ENCODE peak calls at places on chromosomes 2 and 18, in six cellular contexts. G, X, T, Q, O and L are unnamed samples.

GRCh38 chr18:48263913-48264506 is 145.2 kb downstream of the ZBTB7C start:
- DNase-seq in X (no peak), T (no peak), O (no peak), G (no peak), Q (no peak), L (no peak)

GRCh38 chr2:33158482-33159003 is 211.8 kb downstream of the LTBP1 start:
- DNase-seq in Q (no peak), X (no peak), T (no peak), G (no peak), O (peak; percentile 95), L (no peak)

GRCh38 chr2:37080674-37081073 is 3.5 kb downstream of the HEATR5B start:
- DNase-seq in G (no peak), X (no peak), T (no peak), Q (no peak), O (no peak), L (no peak)

GRCh38 chr2:10264506-10265327 is 38.0 kb upstream of the HPCAL1 start:
- DNase-seq in Q (no peak), G (no peak), O (no peak), X (no peak), T (peak; percentile 29), L (no peak)

GRCh38 chr18:53745228-53745967 is 479.1 kb downstream of the MBD2 start:
- DNase-seq in Q (no peak), X (no peak), O (no peak), T (no peak), G (no peak), L (no peak)

GRCh38 chr2:190791983-190792575 is 88.5 kb upstream of the GLS start:
- DNase-seq in O (peak; percentile 26), X (no peak), T (no peak), G (no peak), Q (no peak), L (no peak)

GRCh38 chr2:236548179-236548918 is 21.3 kb upstream of the ACKR3 start:
- DNase-seq in Q (no peak), T (no peak), G (no peak), X (no peak), O (no peak), L (no peak)

GRCh38 chr2:46460241-46460921 is 19.0 kb upstream of the TMEM247 start:
- DNase-seq in T (no peak), X (no peak), G (peak; percentile 59), Q (peak; percentile 51), O (no peak), L (no peak)

GRCh38 chr2:226730487-226730886 is 69.1 kb downstream of the IRS1 start:
- DNase-seq in Q (no peak), T (no peak), O (peak; percentile 54), G (peak; percentile 17), X (no peak), L (no peak)

GRCh38 chr2:173605994-173606393 is 251.3 kb downstream of the CDCA7 start:
- DNase-seq in Q (no peak), O (no peak), X (no peak), T (no peak), G (no peak), L (no peak)

GRCh38 chr2:186695081-186695756 is 1.4 kb downstream of the FAM171B start:
- DNase-seq in G (no peak), O (peak; percentile 76), Q (no peak), T (no peak), X (no peak), L (no peak)
- H3K4me3 ChIP-seq in G (no peak overlapping the region), O (peak overlapping the region; percentile 65), Q (peak overlapping the region; percentile 86), T (no peak overlapping the region), X (peak overlapping the region; percentile 77), L (no peak overlapping the region)

DNA sequence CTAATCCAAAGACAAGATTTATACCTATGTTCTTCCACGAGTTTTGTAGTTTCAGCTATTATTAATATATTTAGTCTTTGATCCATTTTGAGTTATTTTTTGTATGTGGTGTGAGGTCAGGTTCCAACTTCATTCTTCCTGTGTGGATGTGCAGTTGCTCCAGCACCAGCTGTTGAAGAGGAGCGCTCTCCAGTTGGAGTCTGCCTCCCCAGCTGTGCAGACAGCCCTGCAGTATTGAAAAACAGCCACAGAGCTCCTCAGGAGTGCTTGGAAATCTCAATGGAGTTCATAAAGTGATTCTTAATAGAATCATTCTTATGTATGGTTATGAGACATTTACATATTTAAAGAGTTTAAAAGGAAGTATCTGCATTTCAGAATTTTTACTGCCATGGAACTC is 17.3 kb downstream of the DGKD start:
- DNase-seq in O (no peak), X (no peak), T (peak; percentile 49), G (no peak), Q (no peak), L (no peak)
- H3K36me3 ChIP-seq in O (peaks cover 1% of the 10 kb centered on the region), X (no peaks in the 10 kb centered on the region), T (no peaks in the 10 kb centered on the region), G (no peaks in the 10 kb centered on the region), Q (no peaks in the 10 kb centered on the region), L (no peaks in the 10 kb centered on the region)

GRCh38 chr2:238492905-238493304 is 66.2 kb downstream of the ASB1 start:
- DNase-seq in Q (no peak), X (no peak), G (no peak), O (no peak), T (no peak), L (no peak)

GRCh38 chr2:238494573-238494961 is 67.8 kb downstream of the ASB1 start:
- DNase-seq in G (no peak), O (no peak), Q (no peak), T (no peak), X (no peak), L (no peak)

GRCh38 chr2:238495422-238495821 is 68.7 kb downstream of the ASB1 start:
- DNase-seq in X (no peak), T (no peak), Q (no peak), O (no peak), G (no peak), L (no peak)

GRCh38 chr2:238493411-238493810 is 66.7 kb downstream of the ASB1 start:
- DNase-seq in X (no peak), O (no peak), G (no peak), Q (no peak), T (no peak), L (no peak)

DNA sequence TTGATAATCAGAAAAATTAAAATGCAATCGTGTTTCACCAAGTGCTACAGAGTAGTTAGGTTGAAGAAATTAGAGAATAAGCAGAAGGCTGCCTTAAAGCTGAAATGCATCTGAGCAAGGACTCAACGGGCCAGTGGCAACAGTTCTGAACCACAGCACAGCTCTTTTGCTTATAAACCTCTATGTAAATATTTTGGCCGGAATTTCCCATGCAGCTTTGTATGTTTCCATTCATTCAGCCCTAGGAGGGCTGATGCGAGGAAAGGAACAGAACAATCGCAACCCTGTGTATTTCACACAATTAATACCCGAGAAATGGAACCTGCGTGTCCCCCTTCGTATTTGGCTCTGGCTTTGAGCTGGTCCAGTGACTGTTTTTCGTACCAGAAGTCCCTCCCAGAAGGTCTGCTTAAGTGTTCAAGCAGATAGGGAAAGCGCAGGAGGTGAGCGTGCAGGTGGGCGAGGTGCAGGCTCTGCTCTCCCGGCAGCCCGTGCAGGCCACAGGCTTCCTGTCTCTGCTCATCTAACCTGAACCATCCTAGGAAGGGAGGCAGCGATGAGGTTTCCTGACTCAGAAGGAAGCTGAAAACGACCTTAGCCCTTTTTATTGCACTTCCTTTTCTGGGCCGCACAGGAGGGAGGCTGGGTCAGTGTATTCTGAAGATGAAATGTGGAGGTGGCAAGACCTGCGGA is 67.3 kb downstream of the ASB1 start:
- DNase-seq in G (no peak), O (no peak), Q (no peak), T (no peak), X (no peak), L (no peak)
- H3K4me3 ChIP-seq in G (no peak overlapping the region), O (no peak overlapping the region), Q (no peak overlapping the region), T (no peak overlapping the region), X (no peak overlapping the region), L (no peak overlapping the region)

GRCh38 chr2:24957976-24958375 is 13.8 kb downstream of the DNAJC27 start:
- DNase-seq in G (no peak), O (no peak), Q (no peak), X (no peak), T (no peak), L (no peak)
- H3K36me3 ChIP-seq in G (peaks cover 8% of the 10 kb centered on the region), O (peaks cover 27% of the 10 kb centered on the region), Q (peaks cover 15% of the 10 kb centered on the region), X (peaks cover 16% of the 10 kb centered on the region), T (peaks cover 10% of the 10 kb centered on the region), L (peaks cover 8% of the 10 kb centered on the region)

GRCh38 chr2:218271865-218272530 is 1.7 kb downstream of the PNKD start:
- DNase-seq in O (no peak), T (peak; percentile 28), Q (no peak), X (no peak), G (no peak), L (no peak)
- H3K4me3 ChIP-seq in O (no peak overlapping the region), T (no peak overlapping the region), Q (peak overlapping the region; percentile 90), X (peak overlapping the region; percentile 83), G (no peak overlapping the region), L (no peak overlapping the region)